ENCODE peak calls at places on chromosomes 5 and 9, in ten cellular contexts. B is stimulated activated CD8-positive, alpha-beta memory T cell treated with anti-CD3 and anti-CD28 coated beads, Interleukin-12 subunit alpha, Interleukin-12 subunit beta, amount 100 ng/mL, for 4 hours; U is ovary; A is stimulated activated naive B cell treated with anti-CD40 and anti-IgM and Interleukin-4, amounts not matched to agents 10 μg/mL and 1 μg/mL and 100 μg/mL, for 72 hours; S is SJSA1; Y is Caki2; R is anterior cingulate cortex; H is mammary epithelial cell; K is endothelial cell; Z is RWPE1. X is an unnamed sample.

GRCh38 chr5:109849478-109850088 is 159.9 kb downstream of the MAN2A1 start:
- DNase-seq in B (no peak), U (no peak), A (no peak), S (no peak), Y (no peak), R (no peak), H (no peak), K (no peak), Z (no peak), X (no peak)

GRCh38 chr5:141914154-141914743 is 9.4 kb upstream of the DELE1 start:
- DNase-seq in B (no peak), U (no peak), A (peak), S (peak), Y (no peak), R (peak), H (no peak), K (peak), Z (no peak), X (peak)

GRCh38 chr5:154386952-154387629 is 58.7 kb upstream of the SAP30L start:
- DNase-seq in B (no peak), U (no peak), A (no peak), S (no peak), Y (peak), R (no peak), H (no peak), K (no peak), Z (no peak), X (no peak)

GRCh38 chr5:100676807-100677631 is 141.8 kb downstream of the FAM174A start:
- DNase-seq in B (no peak), U (no peak), A (no peak), S (no peak), Y (peak), R (no peak), H (no peak), K (no peak), Z (no peak), X (no peak)

GRCh38 chr5:74595143-74595915 is 45.2 kb downstream of the ENC1 start:
- DNase-seq in B (no peak), U (peak), A (no peak), S (no peak), Y (no peak), R (no peak), H (no peak), K (no peak), Z (peak), X (no peak)

GRCh38 chr5:52961238-52961637 is 27.9 kb upstream of the ITGA2 start:
- DNase-seq in B (no peak), U (no peak), A (no peak), S (peak), Y (no peak), R (no peak), H (peak), K (no peak), Z (peak), X (no peak)

GRCh38 chr5:8993031-8993430 is 552.8 kb downstream of the SEMA5A start:
- DNase-seq in B (no peak), U (no peak), A (no peak), S (no peak), Y (peak), R (no peak), H (peak), K (no peak), Z (no peak), X (no peak)

GRCh38 chr9:100221538-100221937 is 122.5 kb downstream of the INVS start:
- DNase-seq in B (no peak), U (no peak), A (no peak), S (no peak), Y (no peak), R (no peak), H (no peak), K (no peak), Z (no peak), X (no peak)

GRCh38 chr9:90142580-90142979 is 500.0 kb downstream of the DIRAS2 start:
- DNase-seq in B (no peak), U (no peak), A (peak), S (peak), Y (peak), R (peak), H (peak), K (peak), Z (peak), X (no peak)

GRCh38 chr9:135051316-135052038 is 36.0 kb upstream of the OLFM1 start:
- DNase-seq in B (no peak), U (no peak), A (no peak), S (no peak), Y (no peak), R (no peak), H (no peak), K (no peak), Z (no peak), X (peak)

GRCh38 chr9:33135086-33135958 is 31.8 kb downstream of the B4GALT1 start:
- DNase-seq in B (no peak), U (peak), A (no peak), S (no peak), Y (no peak), R (no peak), H (no peak), K (no peak), Z (no peak), X (no peak)

GRCh38 chr9:34282096-34282495 is 47.0 kb downstream of the KIF24 start:
- DNase-seq in B (no peak), U (no peak), A (no peak), S (no peak), Y (no peak), R (no peak), H (peak), K (no peak), Z (no peak), X (no peak)

GRCh38 chr5:72171667-72172066 is 64.4 kb downstream of the MAP1B start:
- DNase-seq in B (no peak), U (no peak), A (no peak), S (no peak), Y (no peak), R (no peak), H (no peak), K (no peak), Z (no peak), X (no peak)

GRCh38 chr5:140868721-140869554 is at the start of gene PCDHA11:
- DNase-seq in B (no peak), U (no peak), A (no peak), S (no peak), Y (no peak), R (no peak), H (no peak), K (peak), Z (peak), X (peak)

GRCh38 chr5:96752341-96753016 is 55.3 kb downstream of the ERAP1 start:
- DNase-seq in B (no peak), U (peak), A (no peak), S (peak), Y (peak), R (no peak), H (peak), K (peak), Z (peak), X (no peak)

GRCh38 chr5:136809382-136809781 is 444.0 kb upstream of the TRPC7 start:
- DNase-seq in B (no peak), U (no peak), A (no peak), S (no peak), Y (no peak), R (no peak), H (no peak), K (no peak), Z (no peak), X (no peak)

GRCh38 chr9:32251539-32251938 is 132.9 kb upstream of the ACO1 start:
- DNase-seq in B (no peak), U (peak), A (peak), S (peak), Y (peak), R (peak), H (peak), K (peak), Z (peak), X (peak)

GRCh38 chr5:57175586-57175985 is 1.7 kb downstream of the GPBP1 start:
- DNase-seq in B (no peak), U (no peak), A (peak), S (peak), Y (no peak), R (no peak), H (peak), K (no peak), Z (peak), X (no peak)

GRCh38 chr5:164335837-164336236 is 830.4 kb downstream of the MAT2B start:
- DNase-seq in B (no peak), U (no peak), A (no peak), S (peak), Y (peak), R (no peak), H (peak), K (no peak), Z (peak), X (no peak)

GRCh38 chr9:131739192-131739961 is 499 bp downstream of the RAPGEF1 start:
- DNase-seq in B (peak), U (peak), A (no peak), S (no peak), Y (no peak), R (no peak), H (peak), K (no peak), Z (peak), X (no peak)

GRCh38 chr9:93166699-93167098 is 17.2 kb upstream of the WNK2 start:
- DNase-seq in B (no peak), U (no peak), A (no peak), S (no peak), Y (no peak), R (no peak), H (no peak), K (no peak), Z (no peak), X (no peak)

GRCh38 chr5:53908752-53909151 is 348.3 kb downstream of the NDUFS4 start:
- DNase-seq in B (no peak), U (no peak), A (no peak), S (no peak), Y (no peak), R (no peak), H (no peak), K (no peak), Z (peak), X (no peak)

GRCh38 chr5:145856285-145856818 is 16.5 kb downstream of the GRXCR2 start:
- DNase-seq in B (no peak), U (peak), A (peak), S (no peak), Y (no peak), R (no peak), H (peak), K (peak), Z (no peak), X (peak)

GRCh38 chr5:9239071-9239470 is 306.8 kb downstream of the SEMA5A start:
- DNase-seq in B (no peak), U (no peak), A (no peak), S (peak), Y (no peak), R (no peak), H (peak), K (no peak), Z (no peak), X (no peak)

GRCh38 chr5:76701298-76701697 is 14.6 kb upstream of the F2R start:
- DNase-seq in B (no peak), U (no peak), A (no peak), S (no peak), Y (peak), R (no peak), H (peak), K (no peak), Z (peak), X (no peak)

X was measured in H9.